ENCODE peak calls at places on chromosomes 13 and 19, in six cellular contexts. M, H, X, D, I and K are unnamed samples. For H3K9me3, the result is how much of the 10 kb centered on the place peaks cover.

GRCh38 chr19:54436031-54436523 is 12.9 kb upstream of the LENG8 start:
- DNase-seq in M (no peak), H (no peak), X (no peak), D (no peak), I (no peak), K (no peak)

GRCh38 chr19:16589917-16590316 is 17.7 kb upstream of the SLC35E1 start:
- DNase-seq in M (no peak), H (no peak), X (no peak), D (no peak), I (no peak), K (no peak)

GRCh38 chr13:83731113-83731512 is 151.2 kb downstream of the SLITRK1 start:
- DNase-seq in M (no peak), H (no peak), X (no peak), D (peak), I (no peak), K (no peak)

GRCh38 chr13:110138009-110138699 is 168.8 kb downstream of the COL4A1 start:
- DNase-seq in M (no peak), H (peak), X (peak), D (peak), I (no peak), K (peak)

GRCh38 chr19:15869109-15869555 is 28.7 kb downstream of the CYP4F2 start:
- DNase-seq in M (peak), H (no peak), X (peak), D (peak), I (peak), K (peak)

GRCh38 chr13:40452038-40452666 is 214.3 kb downstream of the FOXO1 start:
- DNase-seq in M (no peak), H (no peak), X (no peak), D (no peak), I (no peak), K (no peak)

GRCh38 chr19:51025809-51026553 is 435 bp downstream of the KLK11 start:
- DNase-seq in M (no peak), H (no peak), X (no peak), D (no peak), I (no peak), K (no peak)

GRCh38 chr19:40578442-40578908 is 1.8 kb downstream of the SHKBP1 start:
- DNase-seq in M (no peak), H (peak), X (peak), D (peak), I (no peak), K (no peak)

GRCh38 chr19:49106648-49107135 is 7.5 kb upstream of the LIN7B start:
- DNase-seq in M (peak), H (peak), X (peak), D (peak), I (no peak), K (peak)

GRCh38 chr13:24863748-24864540 is 100.0 kb downstream of the RNF17 start:
- DNase-seq in M (no peak), H (no peak), X (no peak), D (no peak), I (no peak), K (no peak)
- H3K9ac ChIP-seq in M (no peak), H (no peak), X (no peak), D (no peak), I (no peak), K (no peak)

DNA sequence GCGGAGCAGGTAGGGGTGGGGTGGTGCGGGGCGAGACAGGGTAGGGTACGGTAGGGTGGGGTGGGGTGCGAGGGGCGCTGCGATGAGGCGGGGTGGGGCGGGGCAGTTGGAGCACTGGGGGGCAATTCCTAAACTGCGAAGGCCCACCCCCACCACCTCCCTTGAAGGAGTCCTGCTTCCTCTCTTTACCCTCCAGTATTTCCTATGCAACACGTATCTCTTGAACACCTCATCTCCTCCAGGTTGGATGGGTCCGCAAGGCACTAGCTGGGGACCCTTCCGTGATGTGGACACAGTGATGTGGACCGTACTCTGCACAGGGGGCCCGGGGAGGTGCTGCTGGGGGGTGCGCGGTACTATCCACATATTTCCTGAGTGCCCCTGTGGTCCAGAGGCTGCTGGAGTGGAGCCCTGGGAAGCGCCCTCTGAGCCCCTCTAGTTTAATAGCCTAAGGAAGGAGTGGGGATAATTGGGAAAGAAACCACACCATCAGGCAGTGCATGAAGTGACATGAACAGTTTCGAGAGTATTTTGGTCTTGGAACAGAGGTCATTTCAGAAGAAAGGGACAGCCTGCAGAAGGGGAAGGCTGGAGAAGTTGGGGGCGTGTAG is 1.1 kb downstream of the IL17D start:
- DNase-seq in M (no peak), H (no peak), X (no peak), D (no peak), I (no peak), K (no peak)
- H3K4me3 ChIP-seq in M (no peak), H (peak), X (no peak), D (peak), I (no peak), K (no peak)

DNA sequence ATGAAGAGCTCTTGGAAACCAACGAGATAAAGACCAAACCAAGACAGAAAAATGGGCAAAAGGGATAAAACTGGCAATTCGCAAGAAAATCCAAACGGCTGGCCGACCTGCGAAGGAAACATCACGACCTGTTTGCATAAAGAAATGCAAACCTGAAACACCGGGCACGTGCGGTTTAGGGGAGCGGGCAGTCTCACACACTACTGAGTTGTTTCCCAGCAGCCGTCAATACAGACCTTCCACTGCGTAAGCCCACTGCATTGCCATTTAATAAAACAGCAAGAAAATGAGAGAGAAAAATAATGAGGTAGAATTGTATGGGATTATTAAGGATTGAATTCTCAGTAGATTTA is 644 bp upstream of the PEG3 start:
- DNase-seq in M (no peak), H (no peak), X (no peak), D (no peak), I (no peak), K (no peak)
- H3K9me3 ChIP-seq in M (under half), H (under half), X (under half), D (under half), I (under half), K (under half)

GRCh38 chr19:36973021-36973843 is 57.1 kb downstream of the ZNF568 start:
- DNase-seq in M (peak), H (peak), X (peak), D (no peak), I (peak), K (peak)

GRCh38 chr19:36972594-36972993 is 56.5 kb downstream of the ZNF568 start:
- DNase-seq in M (no peak), H (no peak), X (peak), D (no peak), I (no peak), K (no peak)

DNA sequence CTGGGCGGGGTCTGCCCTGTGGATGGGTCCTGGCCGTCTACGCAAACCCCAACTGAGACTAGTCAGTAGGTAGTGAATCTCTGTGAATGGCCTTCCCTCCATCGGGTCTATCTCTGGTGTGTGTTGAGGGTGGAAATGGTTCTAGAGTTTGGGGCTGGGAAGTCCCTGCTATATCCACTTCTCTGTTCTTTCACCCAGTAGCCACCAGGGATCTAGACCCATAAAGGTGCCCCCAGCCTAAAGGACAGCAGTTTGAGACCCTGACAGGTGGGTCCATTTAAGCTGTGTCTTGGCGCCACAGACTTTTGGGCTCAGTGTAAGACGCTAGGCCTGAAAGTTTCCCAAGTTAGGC is 57.7 kb downstream of the ZNF568 start:
- DNase-seq in M (no peak), H (no peak), X (no peak), D (no peak), I (no peak), K (no peak)
- H3K9ac ChIP-seq in M (peak), H (peak), X (peak), D (no peak), I (peak), K (peak)

GRCh38 chr13:27789495-27790303 is 2.6 kb upstream of the GSX1 start:
- DNase-seq in M (no peak), H (no peak), X (no peak), D (no peak), I (no peak), K (no peak)

GRCh38 chr13:27791146-27791900 is 960 bp upstream of the GSX1 start:
- DNase-seq in M (no peak), H (no peak), X (no peak), D (no peak), I (no peak), K (no peak)

GRCh38 chr13:27791901-27792392 is 336 bp upstream of the GSX1 start:
- DNase-seq in M (no peak), H (no peak), X (no peak), D (no peak), I (no peak), K (no peak)

GRCh38 chr13:27789153-27789494 is 3.2 kb upstream of the GSX1 start:
- DNase-seq in M (no peak), H (no peak), X (no peak), D (no peak), I (no peak), K (no peak)

DNA sequence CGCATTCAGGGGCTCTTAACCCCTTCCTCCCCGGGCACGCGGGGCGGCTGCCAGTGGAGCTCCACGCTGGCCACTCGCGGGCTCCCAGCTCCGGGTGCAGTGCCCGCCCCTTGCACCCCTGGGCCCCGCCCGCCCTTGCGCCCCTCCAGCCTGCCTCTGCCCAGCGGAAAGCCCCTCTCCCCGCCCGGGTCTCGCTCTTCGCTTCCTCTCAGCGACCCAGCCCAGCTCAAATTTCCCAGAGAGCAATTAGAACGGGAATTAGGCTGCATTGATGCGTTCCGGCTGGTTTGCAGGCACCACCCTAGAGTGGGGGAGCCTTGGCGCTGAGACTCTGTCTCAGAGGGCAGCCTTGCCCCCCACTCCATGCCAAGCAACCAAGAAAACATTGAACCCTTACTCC is 1.8 kb upstream of the GSX1 start:
- DNase-seq in M (no peak), H (no peak), X (no peak), D (no peak), I (no peak), K (no peak)
- H3K4me3 ChIP-seq in M (no peak), H (no peak), X (no peak), D (peak), I (no peak), K (no peak)

GRCh38 chr19:58429745-58430144 is 10.2 kb downstream of the ZNF132 start:
- DNase-seq in M (no peak), H (peak), X (peak), D (no peak), I (no peak), K (no peak)

GRCh38 chr19:58434217-58434616 is 5.7 kb downstream of the ZNF132 start:
- DNase-seq in M (no peak), H (peak), X (peak), D (no peak), I (no peak), K (no peak)

GRCh38 chr19:58428617-58429016 is 11.3 kb downstream of the ZNF132 start:
- DNase-seq in M (no peak), H (no peak), X (no peak), D (no peak), I (no peak), K (no peak)
- H3K9me3 ChIP-seq in M (half or more), H (half or more), X (under half), D (under half), I (under half), K (half or more)